ENCODE peak calls at places on chromosomes 5 and 9, in five cellular contexts. G is GM12892, O is T-helper 9 cell, I is SW 1271, J is RKO. N is an unnamed sample.

GRCh38 chr9:108439967-108440366 is 415.8 kb downstream of the ACTL7B start:
- DNase-seq in G (no peak), O (no peak), I (peak), J (peak), N (no peak)

GRCh38 chr5:126624534-126624933 is 23.8 kb downstream of the PHAX start:
- DNase-seq in G (no peak), O (no peak), I (peak), J (peak), N (no peak)

GRCh38 chr5:132489051-132489770 is 1.4 kb downstream of the IRF1 start:
- DNase-seq in G (no peak), O (peak), I (no peak), J (no peak), N (no peak)

GRCh38 chr5:113163328-113163727 is 186.7 kb downstream of the DCP2 start:
- DNase-seq in G (no peak), O (no peak), I (no peak), J (no peak), N (no peak)

GRCh38 chr5:94562327-94562971 is 56.0 kb downstream of the KIAA0825 start:
- DNase-seq in G (no peak), O (no peak), I (no peak), J (peak), N (no peak)

GRCh38 chr9:3528466-3528865 is 2.7 kb upstream of the RFX3 start:
- DNase-seq in G (no peak), O (peak), I (no peak), J (peak), N (peak)

GRCh38 chr9:136807281-136808074 is at the start of gene RABL6:
- DNase-seq in G (peak), O (peak), I (peak), J (peak), N (peak)

GRCh38 chr5:37751227-37751626 is 88.6 kb downstream of the GDNF start:
- DNase-seq in G (no peak), O (no peak), I (no peak), J (peak), N (no peak)

GRCh38 chr5:79561525-79561893 is 47.6 kb upstream of the HOMER1 start:
- DNase-seq in G (no peak), O (no peak), I (no peak), J (no peak), N (no peak)

GRCh38 chr9:21060919-21061561 is 16.7 kb downstream of the IFNB1 start:
- DNase-seq in G (no peak), O (no peak), I (no peak), J (no peak), N (peak)

GRCh38 chr5:61732376-61732775 is 400.3 kb downstream of the ZSWIM6 start:
- DNase-seq in G (no peak), O (no peak), I (no peak), J (no peak), N (no peak)

GRCh38 chr9:18979367-18979766 is 53.6 kb downstream of the SAXO1 start:
- DNase-seq in G (no peak), O (no peak), I (no peak), J (peak), N (no peak)

GRCh38 chr5:73673161-73673591 is 47.2 kb downstream of the ARHGEF28 start:
- DNase-seq in G (no peak), O (no peak), I (no peak), J (peak), N (no peak)

GRCh38 chr5:100841358-100842076 is 61.6 kb downstream of the ST8SIA4 start:
- DNase-seq in G (no peak), O (no peak), I (no peak), J (peak), N (no peak)

GRCh38 chr5:170495796-170496195 is 8.0 kb upstream of the KCNIP1 start:
- DNase-seq in G (no peak), O (no peak), I (no peak), J (no peak), N (no peak)

GRCh38 chr9:131240047-131240921 is 36.0 kb downstream of the FAM78A start:
- DNase-seq in G (no peak), O (no peak), I (no peak), J (no peak), N (no peak)

GRCh38 chr9:26301046-26301445 is 591.6 kb downstream of the CAAP1 start:
- DNase-seq in G (no peak), O (no peak), I (no peak), J (no peak), N (no peak)

GRCh38 chr9:132074736-132075135 is 4.9 kb downstream of the MED27 start:
- DNase-seq in G (no peak), O (no peak), I (no peak), J (no peak), N (no peak)

GRCh38 chr9:35760651-35761050 is 6.6 kb upstream of the MSMP start:
- DNase-seq in G (no peak), O (no peak), I (no peak), J (no peak), N (no peak)

GRCh38 chr9:98399950-98400683 is 144.7 kb upstream of the TBC1D2 start:
- DNase-seq in G (no peak), O (no peak), I (no peak), J (no peak), N (no peak)

GRCh38 chr5:34959323-34959722 is 30.0 kb downstream of the DNAJC21 start:
- DNase-seq in G (peak), O (no peak), I (no peak), J (no peak), N (peak)

N was measured in GM19239.